ENCODE peak calls at places on chromosomes 13 and 19, in seven cellular contexts. E, F, Z, U, A, N and P are unnamed samples.
A peak's percentile ranks its signal among the peaks of the same experiment; 100 is the strongest.

GRCh38 chr13:79998386-79998785 is 342.5 kb downstream of the SPRY2 start:
- DNase-seq in A (no peak), N (no peak), E (no peak), F (no peak), U (no peak), Z (no peak), P (no peak)

GRCh38 chr13:92513672-92514071 is 712.9 kb upstream of the GPC6 start:
- DNase-seq in Z (no peak), E (no peak), F (no peak), N (no peak), A (no peak), U (no peak), P (no peak)

GRCh38 chr13:77810430-77810829 is 108.2 kb downstream of the EDNRB start:
- DNase-seq in F (peak; percentile 18), Z (no peak), E (no peak), N (peak; percentile 14), A (no peak), U (no peak), P (no peak)

GRCh38 chr13:46475586-46475991 is 77.4 kb upstream of the LRCH1 start:
- DNase-seq in Z (no peak), U (no peak), E (no peak), F (no peak), A (no peak), N (no peak), P (no peak)

GRCh38 chr13:43374621-43375020 is 351.2 kb downstream of the DNAJC15 start:
- DNase-seq in F (peak; percentile 89), U (no peak), Z (no peak), A (no peak), N (no peak), E (no peak), P (no peak)

GRCh38 chr19:10727599-10728250 is 9.8 kb downstream of the DNM2 start:
- DNase-seq in N (no peak), U (no peak), E (no peak), F (no peak), A (no peak), Z (no peak), P (no peak)

GRCh38 chr13:47957073-47957472 is 44.0 kb downstream of the SUCLA2 start:
- DNase-seq in N (no peak), Z (no peak), U (no peak), F (no peak), E (no peak), A (no peak), P (no peak)

GRCh38 chr13:93552596-93552995 is 326.0 kb downstream of the GPC6 start:
- DNase-seq in U (no peak), A (no peak), E (no peak), F (no peak), N (peak; percentile 24), Z (no peak), P (no peak)

GRCh38 chr19:28504727-28505126 is 708.2 kb downstream of the UQCRFS1 start:
- DNase-seq in A (no peak), E (no peak), U (no peak), F (no peak), Z (no peak), N (no peak), P (no peak)

GRCh38 chr19:12331211-12331941 is 2.1 kb downstream of the ZNF563 start:
- DNase-seq in E (no peak), F (no peak), A (peak; percentile 85), Z (peak; percentile 59), N (no peak), U (peak; percentile 18), P (no peak)

GRCh38 chr13:51865838-51866237 is 4.1 kb downstream of the CCDC70 start:
- DNase-seq in U (no peak), F (no peak), A (no peak), Z (no peak), N (no peak), E (no peak), P (no peak)

GRCh38 chr13:113970810-113971470 is 2.9 kb downstream of the C13orf46 start:
- DNase-seq in N (no peak), U (no peak), F (no peak), Z (no peak), A (no peak), E (peak; percentile 87), P (no peak)

GRCh38 chr19:6767357-6768235 is at the start of gene SH2D3A:
- DNase-seq in F (peak; percentile 86), A (peak; percentile 96), U (peak; percentile 93), N (no peak), E (peak; percentile 96), Z (peak; percentile 91), P (peak; percentile 45)

GRCh38 chr19:2233601-2234280 is 2.4 kb downstream of the PLEKHJ1 start:
- DNase-seq in A (no peak), E (no peak), F (no peak), Z (no peak), U (no peak), N (no peak), P (no peak)

GRCh38 chr13:62747629-62748028 is 1332.0 kb upstream of the PCDH20 start:
- DNase-seq in A (no peak), F (no peak), E (no peak), Z (no peak), N (no peak), U (no peak), P (no peak)

GRCh38 chr19:58558623-58559274 is 338 bp upstream of the UBE2M start:
- DNase-seq in Z (peak; percentile 100), A (peak; percentile 98), U (peak; percentile 99), F (no peak), N (no peak), E (peak; percentile 100), P (no peak)

GRCh38 chr13:68927387-68928026 is 1180.1 kb upstream of the ATXN8OS start:
- DNase-seq in U (no peak), N (peak; percentile 10), A (no peak), F (no peak), Z (no peak), E (no peak), P (no peak)

GRCh38 chr13:21022694-21023325 is 38.6 kb downstream of the LATS2 start:
- DNase-seq in N (no peak), Z (no peak), E (no peak), F (no peak), U (no peak), A (no peak), P (no peak)

GRCh38 chr13:71979616-71980015 is 112.6 kb upstream of the DACH1 start:
- DNase-seq in E (no peak), F (no peak), Z (no peak), A (no peak), U (no peak), N (peak; percentile 61), P (no peak)

GRCh38 chr13:35140321-35140720 is 198.3 kb downstream of the NBEA start:
- DNase-seq in F (no peak), A (no peak), E (no peak), U (no peak), Z (no peak), N (no peak), P (no peak)

GRCh38 chr13:45798851-45799250 is 52.7 kb downstream of the SIAH3 start:
- DNase-seq in U (no peak), A (no peak), N (no peak), F (no peak), Z (no peak), E (no peak), P (no peak)

GRCh38 chr19:35742121-35742724 is at the start of gene IGFLR1:
- DNase-seq in U (peak; percentile 41), A (peak; percentile 67), Z (peak; percentile 47), F (peak; percentile 56), E (no peak), N (no peak), P (no peak)

GRCh38 chr19:53102701-53103140 is 501 bp downstream of the ZNF160 start:
- DNase-seq in Z (peak; percentile 12), F (peak; percentile 5), U (peak; percentile 12), A (peak; percentile 28), E (peak; percentile 67), N (no peak), P (no peak)

GRCh38 chr19:18417250-18418033 is 1.8 kb upstream of the SSBP4 start:
- DNase-seq in N (peak; percentile 47), A (peak; percentile 34), F (peak; percentile 90), U (no peak), Z (no peak), E (peak; percentile 89), P (no peak)

GRCh38 chr13:60214213-60215079 is 50.7 kb upstream of the DIAPH3 start:
- DNase-seq in A (no peak), E (no peak), Z (no peak), N (no peak), U (no peak), F (no peak), P (no peak)

GRCh38 chr13:62356977-62357376 is 941.3 kb upstream of the PCDH20 start:
- DNase-seq in U (no peak), Z (no peak), E (no peak), N (no peak), F (no peak), A (no peak), P (no peak)

GRCh38 chr19:41997851-41998229 is 3.8 kb upstream of the ATP1A3 start:
- DNase-seq in N (peak; percentile 99), U (no peak), Z (no peak), F (no peak), E (no peak), A (no peak), P (no peak)

GRCh38 chr19:43739836-43740235 is 14.9 kb downstream of the SMG9 start:
- DNase-seq in A (no peak), N (no peak), Z (no peak), F (no peak), E (no peak), U (no peak), P (no peak)

GRCh38 chr13:28347456-28348371 is 147.2 kb downstream of the FLT1 start:
- DNase-seq in N (no peak), F (no peak), E (no peak), Z (no peak), U (no peak), A (no peak), P (no peak)

GRCh38 chr13:31431722-31432137 is 232.0 kb downstream of the B3GLCT start:
- DNase-seq in A (peak; percentile 5), Z (peak; percentile 32), E (no peak), N (peak; percentile 14), F (peak; percentile 31), U (peak; percentile 35), P (no peak)

GRCh38 chr13:110713981-110714797 is 689 bp downstream of the ING1 start:
- DNase-seq in E (peak; percentile 81), Z (peak; percentile 57), U (peak; percentile 63), A (peak; percentile 71), F (no peak), N (no peak), P (no peak)

GRCh38 chr19:54561840-54562239 is 11.8 kb upstream of the LILRA2 start:
- DNase-seq in U (no peak), A (no peak), Z (no peak), E (peak; percentile 49), F (no peak), N (no peak), P (no peak)

GRCh38 chr19:45218426-45218825 is 26.8 kb downstream of the EXOC3L2 start:
- DNase-seq in Z (no peak), U (no peak), E (no peak), F (no peak), A (no peak), N (no peak), P (no peak)

GRCh38 chr13:49218493-49219051 is 1.6 kb upstream of the MLNR start:
- DNase-seq in Z (no peak), U (no peak), A (no peak), N (no peak), F (no peak), E (no peak), P (no peak)

GRCh38 chr13:73579574-73580274 is 520.9 kb downstream of the KLF5 start:
- DNase-seq in E (no peak), F (no peak), N (no peak), A (no peak), Z (no peak), U (no peak), P (no peak)

GRCh38 chr19:40229484-40229883 is 3.0 kb upstream of the CCNP start:
- DNase-seq in A (peak; percentile 16), N (no peak), U (no peak), Z (no peak), E (no peak), F (no peak), P (no peak)

GRCh38 chr19:3968556-3969434 is 2.1 kb downstream of the DAPK3 start:
- DNase-seq in U (no peak), Z (no peak), E (peak; percentile 82), F (no peak), A (no peak), N (no peak), P (no peak)

GRCh38 chr19:57558525-57558924 is 1.1 kb downstream of the ZNF550 start:
- DNase-seq in Z (no peak), N (no peak), U (no peak), F (no peak), A (no peak), E (no peak), P (no peak)